ENCODE peak calls at places on chromosomes 11 and 22, in seven cellular contexts. One of them, this sample, is unnamed.

GRCh38 chr11:36451045-36451444 is 59.0 kb downstream of the TRAF6 start:
- DNase-seq in transverse colon: no peak
- DNase-seq in SK-N-SH: no peak
- DNase-seq in stimulated activated CD4-positive, alpha-beta T cell treated with anti-CD3 and anti-CD28 coated beads, Interleukin-12 subunit alpha, Interleukin-12 subunit beta, amount 100 ng/mL, for 48 hours: no peak
- DNase-seq in osteoblast: no peak
- DNase-seq in progenitor cell of endocrine pancreas: no peak
- DNase-seq in EH: no peak
- DNase-seq in this sample: no peak

GRCh38 chr22:47154621-47155081 is 392.2 kb downstream of the TBC1D22A start:
- DNase-seq in transverse colon: no peak
- DNase-seq in SK-N-SH: peak
- DNase-seq in stimulated activated CD4-positive, alpha-beta T cell treated with anti-CD3 and anti-CD28 coated beads, Interleukin-12 subunit alpha, Interleukin-12 subunit beta, amount 100 ng/mL, for 48 hours: no peak
- DNase-seq in osteoblast: peak
- DNase-seq in progenitor cell of endocrine pancreas: no peak
- DNase-seq in EH: peak
- DNase-seq in this sample: no peak

GRCh38 chr11:122556605-122557004 is 98.9 kb upstream of the UBASH3B start:
- DNase-seq in transverse colon: peak
- DNase-seq in SK-N-SH: no peak
- DNase-seq in stimulated activated CD4-positive, alpha-beta T cell treated with anti-CD3 and anti-CD28 coated beads, Interleukin-12 subunit alpha, Interleukin-12 subunit beta, amount 100 ng/mL, for 48 hours: peak
- DNase-seq in osteoblast: peak
- DNase-seq in progenitor cell of endocrine pancreas: peak
- DNase-seq in EH: no peak
- DNase-seq in this sample: no peak

GRCh38 chr11:34250732-34251639 is 106.8 kb downstream of the ABTB2 start:
- DNase-seq in transverse colon: peak
- DNase-seq in SK-N-SH: peak
- DNase-seq in stimulated activated CD4-positive, alpha-beta T cell treated with anti-CD3 and anti-CD28 coated beads, Interleukin-12 subunit alpha, Interleukin-12 subunit beta, amount 100 ng/mL, for 48 hours: peak
- DNase-seq in osteoblast: peak
- DNase-seq in progenitor cell of endocrine pancreas: no peak
- DNase-seq in EH: peak
- DNase-seq in this sample: peak

GRCh38 chr22:23140385-23140784 is 1.4 kb downstream of the RSPH14 start:
- DNase-seq in transverse colon: no peak
- DNase-seq in SK-N-SH: no peak
- DNase-seq in stimulated activated CD4-positive, alpha-beta T cell treated with anti-CD3 and anti-CD28 coated beads, Interleukin-12 subunit alpha, Interleukin-12 subunit beta, amount 100 ng/mL, for 48 hours: no peak
- DNase-seq in osteoblast: no peak
- DNase-seq in progenitor cell of endocrine pancreas: no peak
- DNase-seq in EH: no peak
- DNase-seq in this sample: no peak

GRCh38 chr11:70786021-70786665 is 387.8 kb downstream of the CTTN start:
- DNase-seq in transverse colon: peak
- DNase-seq in SK-N-SH: no peak
- DNase-seq in stimulated activated CD4-positive, alpha-beta T cell treated with anti-CD3 and anti-CD28 coated beads, Interleukin-12 subunit alpha, Interleukin-12 subunit beta, amount 100 ng/mL, for 48 hours: no peak
- DNase-seq in osteoblast: peak
- DNase-seq in progenitor cell of endocrine pancreas: no peak
- DNase-seq in EH: no peak
- DNase-seq in this sample: no peak

GRCh38 chr11:1101318-1102089 is 26.8 kb downstream of the MUC2 start:
- DNase-seq in transverse colon: no peak
- DNase-seq in SK-N-SH: no peak
- DNase-seq in stimulated activated CD4-positive, alpha-beta T cell treated with anti-CD3 and anti-CD28 coated beads, Interleukin-12 subunit alpha, Interleukin-12 subunit beta, amount 100 ng/mL, for 48 hours: no peak
- DNase-seq in osteoblast: no peak
- DNase-seq in progenitor cell of endocrine pancreas: no peak
- DNase-seq in EH: no peak
- DNase-seq in this sample: no peak

GRCh38 chr11:118009821-118010737 is 23.9 kb downstream of the IL10RA start:
- DNase-seq in transverse colon: no peak
- DNase-seq in SK-N-SH: no peak
- DNase-seq in stimulated activated CD4-positive, alpha-beta T cell treated with anti-CD3 and anti-CD28 coated beads, Interleukin-12 subunit alpha, Interleukin-12 subunit beta, amount 100 ng/mL, for 48 hours: no peak
- DNase-seq in osteoblast: no peak
- DNase-seq in progenitor cell of endocrine pancreas: no peak
- DNase-seq in EH: no peak
- DNase-seq in this sample: no peak

GRCh38 chr22:38305481-38306448 is 11.5 kb downstream of the CSNK1E start:
- DNase-seq in transverse colon: peak
- DNase-seq in SK-N-SH: no peak
- DNase-seq in stimulated activated CD4-positive, alpha-beta T cell treated with anti-CD3 and anti-CD28 coated beads, Interleukin-12 subunit alpha, Interleukin-12 subunit beta, amount 100 ng/mL, for 48 hours: no peak
- DNase-seq in osteoblast: peak
- DNase-seq in progenitor cell of endocrine pancreas: no peak
- DNase-seq in EH: peak
- DNase-seq in this sample: peak

GRCh38 chr11:22343411-22344032 is 5.3 kb downstream of the SLC17A6 start:
- DNase-seq in transverse colon: no peak
- DNase-seq in SK-N-SH: no peak
- DNase-seq in stimulated activated CD4-positive, alpha-beta T cell treated with anti-CD3 and anti-CD28 coated beads, Interleukin-12 subunit alpha, Interleukin-12 subunit beta, amount 100 ng/mL, for 48 hours: no peak
- DNase-seq in osteoblast: no peak
- DNase-seq in progenitor cell of endocrine pancreas: no peak
- DNase-seq in EH: no peak
- DNase-seq in this sample: no peak

GRCh38 chr11:35035894-35036408 is 103.0 kb upstream of the CD44 start:
- DNase-seq in transverse colon: no peak
- DNase-seq in SK-N-SH: no peak
- DNase-seq in stimulated activated CD4-positive, alpha-beta T cell treated with anti-CD3 and anti-CD28 coated beads, Interleukin-12 subunit alpha, Interleukin-12 subunit beta, amount 100 ng/mL, for 48 hours: no peak
- DNase-seq in osteoblast: no peak
- DNase-seq in progenitor cell of endocrine pancreas: no peak
- DNase-seq in EH: peak
- DNase-seq in this sample: peak

GRCh38 chr11:75014129-75014528 is 25.4 kb downstream of the NEU3 start:
- DNase-seq in transverse colon: no peak
- DNase-seq in SK-N-SH: no peak
- DNase-seq in stimulated activated CD4-positive, alpha-beta T cell treated with anti-CD3 and anti-CD28 coated beads, Interleukin-12 subunit alpha, Interleukin-12 subunit beta, amount 100 ng/mL, for 48 hours: no peak
- DNase-seq in osteoblast: peak
- DNase-seq in progenitor cell of endocrine pancreas: no peak
- DNase-seq in EH: peak
- DNase-seq in this sample: no peak

GRCh38 chr11:35380603-35381002 is 38.8 kb downstream of the SLC1A2 start:
- DNase-seq in transverse colon: no peak
- DNase-seq in SK-N-SH: no peak
- DNase-seq in stimulated activated CD4-positive, alpha-beta T cell treated with anti-CD3 and anti-CD28 coated beads, Interleukin-12 subunit alpha, Interleukin-12 subunit beta, amount 100 ng/mL, for 48 hours: no peak
- DNase-seq in osteoblast: peak
- DNase-seq in progenitor cell of endocrine pancreas: no peak
- DNase-seq in EH: peak
- DNase-seq in this sample: no peak

GRCh38 chr11:47886096-47886495 is 37.9 kb upstream of the NUP160 start:
- DNase-seq in transverse colon: no peak
- DNase-seq in SK-N-SH: no peak
- DNase-seq in stimulated activated CD4-positive, alpha-beta T cell treated with anti-CD3 and anti-CD28 coated beads, Interleukin-12 subunit alpha, Interleukin-12 subunit beta, amount 100 ng/mL, for 48 hours: no peak
- DNase-seq in osteoblast: peak
- DNase-seq in progenitor cell of endocrine pancreas: no peak
- DNase-seq in EH: peak
- DNase-seq in this sample: no peak

GRCh38 chr11:117099681-117100080 is 1.5 kb upstream of the SIK3 start:
- DNase-seq in transverse colon: no peak
- DNase-seq in SK-N-SH: no peak
- DNase-seq in stimulated activated CD4-positive, alpha-beta T cell treated with anti-CD3 and anti-CD28 coated beads, Interleukin-12 subunit alpha, Interleukin-12 subunit beta, amount 100 ng/mL, for 48 hours: no peak
- DNase-seq in osteoblast: peak
- DNase-seq in progenitor cell of endocrine pancreas: no peak
- DNase-seq in EH: no peak
- DNase-seq in this sample: no peak

GRCh38 chr11:120337896-120338840 is 2.0 kb downstream of the ARHGEF12 start:
- DNase-seq in transverse colon: no peak
- DNase-seq in SK-N-SH: no peak
- DNase-seq in stimulated activated CD4-positive, alpha-beta T cell treated with anti-CD3 and anti-CD28 coated beads, Interleukin-12 subunit alpha, Interleukin-12 subunit beta, amount 100 ng/mL, for 48 hours: no peak
- DNase-seq in osteoblast: peak
- DNase-seq in progenitor cell of endocrine pancreas: no peak
- DNase-seq in EH: peak
- DNase-seq in this sample: no peak

GRCh38 chr22:22201925-22202343 is 42.7 kb upstream of the VPREB1 start:
- DNase-seq in transverse colon: no peak
- DNase-seq in SK-N-SH: no peak
- DNase-seq in stimulated activated CD4-positive, alpha-beta T cell treated with anti-CD3 and anti-CD28 coated beads, Interleukin-12 subunit alpha, Interleukin-12 subunit beta, amount 100 ng/mL, for 48 hours: no peak
- DNase-seq in osteoblast: peak
- DNase-seq in progenitor cell of endocrine pancreas: no peak
- DNase-seq in EH: no peak
- DNase-seq in this sample: no peak

GRCh38 chr11:20031155-20032001 is 128.9 kb downstream of the DBX1 start:
- DNase-seq in transverse colon: no peak
- DNase-seq in SK-N-SH: no peak
- DNase-seq in stimulated activated CD4-positive, alpha-beta T cell treated with anti-CD3 and anti-CD28 coated beads, Interleukin-12 subunit alpha, Interleukin-12 subunit beta, amount 100 ng/mL, for 48 hours: no peak
- DNase-seq in osteoblast: peak
- DNase-seq in progenitor cell of endocrine pancreas: no peak
- DNase-seq in EH: peak
- DNase-seq in this sample: no peak

GRCh38 chr22:39360674-39361413 is 11.1 kb downstream of the SYNGR1 start:
- DNase-seq in transverse colon: no peak
- DNase-seq in SK-N-SH: no peak
- DNase-seq in stimulated activated CD4-positive, alpha-beta T cell treated with anti-CD3 and anti-CD28 coated beads, Interleukin-12 subunit alpha, Interleukin-12 subunit beta, amount 100 ng/mL, for 48 hours: no peak
- DNase-seq in osteoblast: peak
- DNase-seq in progenitor cell of endocrine pancreas: no peak
- DNase-seq in EH: peak
- DNase-seq in this sample: no peak

GRCh38 chr11:86167499-86168161 is 76.9 kb upstream of the EED start:
- DNase-seq in transverse colon: no peak
- DNase-seq in SK-N-SH: no peak
- DNase-seq in stimulated activated CD4-positive, alpha-beta T cell treated with anti-CD3 and anti-CD28 coated beads, Interleukin-12 subunit alpha, Interleukin-12 subunit beta, amount 100 ng/mL, for 48 hours: no peak
- DNase-seq in osteoblast: no peak
- DNase-seq in progenitor cell of endocrine pancreas: no peak
- DNase-seq in EH: no peak
- DNase-seq in this sample: no peak

GRCh38 chr22:32839776-32840571 is 38.5 kb downstream of the TIMP3 start:
- DNase-seq in transverse colon: no peak
- DNase-seq in SK-N-SH: peak
- DNase-seq in stimulated activated CD4-positive, alpha-beta T cell treated with anti-CD3 and anti-CD28 coated beads, Interleukin-12 subunit alpha, Interleukin-12 subunit beta, amount 100 ng/mL, for 48 hours: no peak
- DNase-seq in osteoblast: no peak
- DNase-seq in progenitor cell of endocrine pancreas: no peak
- DNase-seq in EH: peak
- DNase-seq in this sample: no peak

GRCh38 chr11:85132839-85133238 is 494.3 kb downstream of the DLG2 start:
- DNase-seq in transverse colon: no peak
- DNase-seq in SK-N-SH: no peak
- DNase-seq in stimulated activated CD4-positive, alpha-beta T cell treated with anti-CD3 and anti-CD28 coated beads, Interleukin-12 subunit alpha, Interleukin-12 subunit beta, amount 100 ng/mL, for 48 hours: no peak
- DNase-seq in osteoblast: no peak
- DNase-seq in progenitor cell of endocrine pancreas: no peak
- DNase-seq in EH: no peak
- DNase-seq in this sample: no peak

GRCh38 chr11:18766015-18766414 is 25.6 kb downstream of the PTPN5 start:
- DNase-seq in transverse colon: no peak
- DNase-seq in SK-N-SH: no peak
- DNase-seq in stimulated activated CD4-positive, alpha-beta T cell treated with anti-CD3 and anti-CD28 coated beads, Interleukin-12 subunit alpha, Interleukin-12 subunit beta, amount 100 ng/mL, for 48 hours: no peak
- DNase-seq in osteoblast: no peak
- DNase-seq in progenitor cell of endocrine pancreas: no peak
- DNase-seq in EH: no peak
- DNase-seq in this sample: no peak